ENCODE peak calls at places on chromosomes 1 and 21, in seven cellular contexts. X is D341Med, Q is heart right ventricle, A is neural crest cell, C is myocyte, H is Daoy, Y is T-helper 22 cell. P is an unnamed sample.
A peak's percentile ranks its signal among the peaks of the same experiment; 100 is the strongest.

GRCh38 chr1:44213222-44214112 is at the start of gene DMAP1:
- DNase-seq in X (peak; percentile 86), Q (peak; percentile 82), A (peak; percentile 85), C (peak; percentile 81), H (peak; percentile 85), Y (peak; percentile 64), P (peak; percentile 82)

GRCh38 chr21:45948576-45949141 is 32.9 kb upstream of the COL6A1 start:
- DNase-seq in X (peak; percentile 31), Q (no peak), A (no peak), C (no peak), H (peak; percentile 80), Y (no peak), P (no peak)

GRCh38 chr1:114671011-114671938 is 1.4 kb upstream of the DENND2C start:
- DNase-seq in X (no peak), Q (no peak), A (no peak), C (peak; percentile 6), H (no peak), Y (no peak), P (no peak)

GRCh38 chr1:85374160-85374559 is 90.8 kb downstream of the DDAH1 start:
- DNase-seq in X (no peak), Q (no peak), A (no peak), C (peak; percentile 25), H (peak; percentile 85), Y (no peak), P (no peak)

GRCh38 chr1:1614204-1614953 is 921 bp upstream of the MIB2 start:
- DNase-seq in X (peak; percentile 48), Q (no peak), A (no peak), C (peak; percentile 9), H (peak; percentile 58), Y (peak; percentile 35), P (no peak)

GRCh38 chr1:38272515-38272914 is 225.9 kb upstream of the POU3F1 start:
- DNase-seq in X (no peak), Q (no peak), A (no peak), C (no peak), H (no peak), Y (no peak), P (no peak)

GRCh38 chr1:45803299-45803780 is at the start of gene MAST2:
- DNase-seq in X (peak; percentile 97), Q (peak; percentile 87), A (peak; percentile 85), C (peak; percentile 92), H (peak; percentile 97), Y (peak; percentile 68), P (peak; percentile 87)

GRCh38 chr21:27564684-27565280 is 597.9 kb upstream of the ADAMTS5 start:
- DNase-seq in X (peak; percentile 54), Q (peak; percentile 43), A (peak; percentile 25), C (peak; percentile 81), H (peak; percentile 51), Y (no peak), P (peak; percentile 18)

GRCh38 chr1:206797534-206798383 is 25.5 kb upstream of the IL10 start:
- DNase-seq in X (peak; percentile 51), Q (no peak), A (peak; percentile 14), C (peak; percentile 19), H (peak; percentile 37), Y (no peak), P (peak; percentile 8)

GRCh38 chr1:207423560-207424292 is 30.4 kb upstream of the CR2 start:
- DNase-seq in X (no peak), Q (no peak), A (no peak), C (no peak), H (no peak), Y (no peak), P (no peak)

GRCh38 chr1:14441302-14441741 is 157.2 kb upstream of the KAZN start:
- DNase-seq in X (no peak), Q (no peak), A (no peak), C (no peak), H (peak; percentile 77), Y (no peak), P (no peak)

GRCh38 chr21:43836616-43837015 is 28.4 kb upstream of the AGPAT3 start:
- DNase-seq in X (no peak), Q (no peak), A (no peak), C (no peak), H (no peak), Y (no peak), P (no peak)

GRCh38 chr21:46604975-46605758 is at the start of gene S100B:
- DNase-seq in X (no peak), Q (no peak), A (peak; percentile 36), C (no peak), H (peak; percentile 23), Y (no peak), P (no peak)

GRCh38 chr21:35457097-35457496 is 408.0 kb upstream of the RUNX1 start:
- DNase-seq in X (no peak), Q (no peak), A (no peak), C (no peak), H (no peak), Y (no peak), P (no peak)

GRCh38 chr1:79188371-79188770 is 181.8 kb upstream of the ADGRL4 start:
- DNase-seq in X (no peak), Q (no peak), A (no peak), C (no peak), H (peak; percentile 72), Y (no peak), P (no peak)

GRCh38 chr1:46102769-46103476 is 29.5 kb downstream of the PIK3R3 start:
- DNase-seq in X (no peak), Q (no peak), A (no peak), C (no peak), H (peak; percentile 47), Y (no peak), P (no peak)

GRCh38 chr1:8169364-8170058 is 143.4 kb upstream of the ERRFI1 start:
- DNase-seq in X (peak; percentile 75), Q (peak; percentile 65), A (no peak), C (peak; percentile 91), H (peak; percentile 70), Y (peak; percentile 18), P (no peak)

GRCh38 chr1:200438911-200439310 is 29.1 kb upstream of the ZNF281 start:
- DNase-seq in X (no peak), Q (no peak), A (no peak), C (no peak), H (no peak), Y (no peak), P (no peak)

GRCh38 chr1:204619721-204620120 is 65.8 kb downstream of the LRRN2 start:
- DNase-seq in X (peak; percentile 66), Q (no peak), A (no peak), C (no peak), H (peak; percentile 15), Y (no peak), P (no peak)

GRCh38 chr1:47396671-47397196 is 19.4 kb upstream of the FOXE3 start:
- DNase-seq in X (no peak), Q (no peak), A (no peak), C (no peak), H (no peak), Y (no peak), P (no peak)